ENCODE peak calls at places on chromosomes 2 and 18, in nine cellular contexts. H, V, M, G, L, T, W, Q and P are unnamed samples.

GRCh38 chr18:76658627-76659026 is 163.6 kb upstream of the ZNF516 start:
- DNase-seq in V (no peak), L (no peak), H (peak; percentile 39), G (no peak), W (no peak), M (no peak), T (peak; percentile 87), Q (no peak), P (no peak)

GRCh38 chr2:151260492-151261239 is 997 bp downstream of the RBM43 start:
- DNase-seq in H (peak; percentile 11), W (no peak), V (no peak), G (no peak), Q (no peak), T (peak; percentile 11), M (no peak), L (no peak), P (no peak)

GRCh38 chr18:35680139-35680551 is 98.6 kb downstream of the GALNT1 start:
- DNase-seq in L (no peak), H (no peak), T (no peak), W (no peak), G (no peak), Q (no peak), M (no peak), V (no peak), P (no peak)

GRCh38 chr18:23776306-23776705 is 87.1 kb downstream of the LAMA3 start:
- DNase-seq in W (no peak), T (no peak), M (no peak), V (no peak), G (no peak), L (no peak), Q (no peak), H (no peak), P (no peak)

GRCh38 chr2:179657068-179657467 is 204.3 kb downstream of the ZNF385B start:
- DNase-seq in T (no peak), W (no peak), V (no peak), Q (no peak), M (no peak), L (no peak), H (no peak), G (no peak), P (no peak)

GRCh38 chr18:12839057-12839525 is 44.9 kb downstream of the PTPN2 start:
- DNase-seq in W (no peak), V (no peak), H (peak; percentile 84), M (no peak), Q (no peak), T (no peak), G (no peak), L (no peak), P (no peak)

GRCh38 chr2:69995511-69995910 is 34.1 kb upstream of the ASPRV1 start:
- DNase-seq in G (no peak), M (no peak), V (no peak), H (no peak), Q (no peak), W (peak; percentile 17), L (no peak), T (no peak), P (no peak)

GRCh38 chr2:148955798-148956197 is 80.8 kb downstream of the KIF5C start:
- DNase-seq in V (no peak), H (no peak), G (no peak), L (no peak), Q (no peak), W (no peak), M (no peak), T (no peak), P (no peak)

GRCh38 chr2:3637692-3638455 is 20.1 kb upstream of the ALLC start:
- DNase-seq in Q (no peak), W (peak; percentile 67), T (no peak), G (peak; percentile 43), M (no peak), V (peak; percentile 39), L (no peak), H (no peak), P (no peak)

GRCh38 chr2:67797801-67798535 is 264.8 kb downstream of the C1D start:
- DNase-seq in W (no peak), L (no peak), V (no peak), T (no peak), M (no peak), Q (no peak), H (no peak), G (no peak), P (no peak)

GRCh38 chr2:207746131-207746530 is 23.6 kb downstream of the FZD5 start:
- DNase-seq in W (no peak), V (peak; percentile 58), T (peak; percentile 85), L (no peak), M (peak; percentile 40), Q (no peak), G (no peak), H (peak; percentile 75), P (peak; percentile 40)

GRCh38 chr18:36578871-36579270 is 249.9 kb downstream of the TPGS2 start:
- DNase-seq in W (no peak), M (no peak), H (no peak), Q (no peak), G (no peak), V (no peak), L (no peak), T (no peak), P (no peak)

GRCh38 chr2:164028764-164029534 is 293.1 kb upstream of the FIGN start:
- DNase-seq in L (no peak), V (no peak), W (no peak), T (peak; percentile 13), G (no peak), Q (no peak), M (no peak), H (no peak), P (no peak)

GRCh38 chr2:16223481-16224177 is 283.3 kb downstream of the MYCN start:
- DNase-seq in H (no peak), T (no peak), Q (no peak), M (no peak), L (no peak), V (no peak), W (no peak), G (no peak), P (no peak)

GRCh38 chr2:238928520-238929241 is 80.8 kb downstream of the TWIST2 start:
- DNase-seq in Q (no peak), H (no peak), M (no peak), L (no peak), G (no peak), V (no peak), T (no peak), W (peak; percentile 67), P (no peak)
- H3K27ac ChIP-seq in Q (no peak overlapping the region), H (no peak overlapping the region), M (no peak overlapping the region), L (no peak overlapping the region), G (no peak overlapping the region), V (no peak overlapping the region), T (no peak overlapping the region), W (no peak overlapping the region), P (no peak overlapping the region)

DNA sequence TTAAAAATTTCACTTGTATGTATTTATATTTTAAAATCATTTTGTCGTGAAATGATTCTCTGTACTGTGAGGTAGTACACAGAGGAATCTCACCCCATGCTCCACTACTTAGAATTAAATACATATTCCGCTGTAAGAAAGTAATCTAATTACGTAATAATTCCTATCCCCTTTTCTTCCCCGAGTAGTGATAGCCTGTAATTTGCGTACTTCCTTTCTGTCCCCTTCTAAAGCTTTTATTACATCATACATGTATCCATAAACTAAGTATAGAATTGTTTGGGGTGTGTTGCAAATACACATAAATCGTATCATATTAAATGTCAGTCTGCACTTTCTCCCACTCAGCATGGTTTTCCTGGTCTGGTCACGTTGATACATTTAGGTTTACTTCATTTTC is 12.4 kb upstream of the CHCHD5 start:
- DNase-seq in W (no peak), L (no peak), T (no peak), Q (no peak), G (no peak), M (no peak), H (no peak), V (no peak), P (no peak)
- H3K36me3 ChIP-seq in W (peaks cover 15% of the 10 kb centered on the region), L (peaks cover 57% of the 10 kb centered on the region), T (peaks cover 92% of the 10 kb centered on the region), Q (peaks cover 33% of the 10 kb centered on the region), G (peaks cover 62% of the 10 kb centered on the region), M (peaks cover 71% of the 10 kb centered on the region), H (peaks cover 99% of the 10 kb centered on the region), V (peaks cover 37% of the 10 kb centered on the region), P (peaks cover 86% of the 10 kb centered on the region)

DNA sequence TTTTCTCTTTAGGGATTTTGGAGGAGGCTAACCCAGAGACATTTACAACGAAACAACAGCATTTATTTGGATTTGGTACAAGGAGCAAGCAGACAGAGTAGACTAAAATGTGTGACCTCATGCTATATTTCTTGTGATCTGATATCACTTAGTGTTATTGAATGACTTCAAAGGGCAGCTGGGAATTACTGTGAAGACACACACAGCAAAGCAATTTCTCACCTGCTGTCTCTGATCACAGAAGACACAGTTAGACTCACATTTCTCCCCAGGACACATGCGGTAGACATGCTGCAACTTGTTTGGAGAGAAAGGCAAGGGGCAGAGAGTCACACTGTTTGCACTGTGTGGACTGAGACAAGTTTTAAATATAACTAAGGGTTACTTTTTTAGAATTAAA is 67.5 kb downstream of the LTBP1 start:
- DNase-seq in M (no peak), W (no peak), G (no peak), H (no peak), T (no peak), Q (no peak), L (no peak), V (no peak), P (no peak)
- H3K27ac ChIP-seq in M (no peak overlapping the region), W (no peak overlapping the region), G (no peak overlapping the region), H (no peak overlapping the region), T (no peak overlapping the region), Q (no peak overlapping the region), L (no peak overlapping the region), V (peak overlapping the region; percentile 47), P (no peak overlapping the region)

DNA sequence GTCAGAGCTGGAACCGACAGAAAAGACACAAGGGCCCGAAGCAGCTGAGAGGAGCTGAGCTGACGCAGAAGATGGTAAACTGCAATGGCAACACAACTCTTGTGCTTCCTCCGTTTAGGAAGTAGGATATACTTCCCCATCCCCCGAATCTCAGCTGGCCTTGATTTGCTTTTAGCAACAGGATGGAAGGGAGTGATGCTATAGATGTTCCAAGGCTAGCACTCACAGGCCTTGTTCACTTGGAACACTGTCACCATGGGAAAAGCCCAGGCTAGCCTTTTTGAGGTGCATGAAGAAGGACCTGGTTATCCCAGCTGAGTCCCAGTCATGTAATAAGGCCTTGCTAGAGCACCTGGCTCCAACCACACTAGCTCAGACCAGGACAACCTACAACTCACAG is 26.0 kb downstream of the STAT1 start:
- DNase-seq in H (no peak), M (no peak), G (no peak), T (no peak), Q (no peak), V (no peak), W (no peak), L (no peak), P (no peak)
- H3K36me3 ChIP-seq in H (peaks cover 91% of the 10 kb centered on the region), M (no peaks in the 10 kb centered on the region), G (peaks cover 81% of the 10 kb centered on the region), T (peaks cover 40% of the 10 kb centered on the region), Q (peaks cover 30% of the 10 kb centered on the region), V (peaks cover 23% of the 10 kb centered on the region), W (peaks cover 17% of the 10 kb centered on the region), L (peaks cover 97% of the 10 kb centered on the region), P (peaks cover 97% of the 10 kb centered on the region)

GRCh38 chr2:230777681-230778080 is 65.0 kb downstream of the CAB39 start:
- DNase-seq in G (no peak), V (no peak), Q (no peak), H (no peak), M (no peak), L (no peak), T (no peak), W (no peak), P (no peak)
- H3K27ac ChIP-seq in G (no peak overlapping the region), V (peak overlapping the region; percentile 87), Q (no peak overlapping the region), H (no peak overlapping the region), M (peak overlapping the region; percentile 81), L (no peak overlapping the region), T (no peak overlapping the region), W (no peak overlapping the region), P (peak overlapping the region; percentile 16)